ENCODE peak calls at places on chromosomes 2 and 18, in ten cellular contexts. S is transverse colon, V is kidney, G is A549, B is ovary, W is heart left ventricle, R is spleen, Q is mammary epithelial cell, O is stomach, U is pancreas. Z is an unnamed sample.

GRCh38 chr2:72210470-72210869 is 62.8 kb upstream of the CYP26B1 start:
- DNase-seq in B (no peak), U (no peak), G (peak), R (no peak), W (no peak), V (no peak), O (no peak), Q (peak), S (peak), Z (no peak)

GRCh38 chr2:165793779-165794519 is at the start of gene GALNT3:
- DNase-seq in G (no peak), Q (peak), U (peak), B (peak), V (peak), S (peak), R (peak), O (peak), W (peak), Z (peak)

GRCh38 chr2:12636837-12637581 is 79.7 kb upstream of the TRIB2 start:
- DNase-seq in G (no peak), Q (no peak), B (no peak), V (no peak), R (no peak), O (no peak), W (no peak), S (no peak), U (no peak), Z (no peak)

GRCh38 chr18:354003-354402 is 86.2 kb upstream of the THOC1 start:
- DNase-seq in O (no peak), W (no peak), G (no peak), U (no peak), Q (no peak), S (no peak), R (no peak), V (no peak), B (no peak), Z (no peak)

GRCh38 chr2:47002480-47003381 is 87.1 kb upstream of the MCFD2 start:
- DNase-seq in W (peak), B (peak), V (no peak), S (no peak), R (no peak), U (no peak), G (no peak), Q (no peak), O (no peak), Z (no peak)

GRCh38 chr18:29012364-29012763 is 835.4 kb upstream of the CDH2 start:
- DNase-seq in U (no peak), O (no peak), B (no peak), S (no peak), W (no peak), Q (no peak), R (no peak), G (no peak), V (no peak), Z (no peak)

GRCh38 chr2:70520825-70521224 is 32.8 kb downstream of the TGFA start:
- DNase-seq in W (no peak), Q (no peak), G (no peak), O (no peak), V (no peak), S (no peak), U (no peak), R (no peak), B (no peak), Z (no peak)

GRCh38 chr2:45102579-45103117 is 93.4 kb upstream of the SIX2 start:
- DNase-seq in Q (no peak), B (no peak), W (no peak), O (no peak), G (no peak), R (no peak), U (no peak), V (no peak), S (no peak), Z (no peak)

GRCh38 chr2:197297262-197297661 is 13.3 kb downstream of the ANKRD44 start:
- DNase-seq in S (no peak), Q (no peak), U (no peak), R (no peak), O (no peak), B (no peak), G (no peak), W (no peak), V (no peak), Z (no peak)

GRCh38 chr18:56992777-56993176 is 154.1 kb upstream of the BOD1L2 start:
- DNase-seq in B (no peak), W (no peak), R (no peak), O (no peak), S (no peak), Q (peak), V (no peak), G (no peak), U (no peak), Z (no peak)

GRCh38 chr2:128277961-128278681 is 40.5 kb downstream of the HS6ST1 start:
- DNase-seq in O (no peak), S (peak), G (no peak), W (no peak), U (peak), B (peak), Q (no peak), V (peak), R (peak), Z (peak)

GRCh38 chr2:63058742-63059433 is 8.3 kb downstream of the OTX1 start:
- DNase-seq in O (no peak), B (peak), Q (no peak), U (peak), V (no peak), S (peak), G (no peak), W (no peak), R (no peak), Z (no peak)

GRCh38 chr18:13011719-13012118 is 20.6 kb downstream of the CEP192 start:
- DNase-seq in U (no peak), O (no peak), W (no peak), G (no peak), R (no peak), V (no peak), S (no peak), B (no peak), Q (peak), Z (no peak)

GRCh38 chr2:237315881-237316225 is 98.1 kb downstream of the COL6A3 start:
- DNase-seq in U (no peak), S (no peak), B (no peak), Q (no peak), W (no peak), G (no peak), O (no peak), V (no peak), R (no peak), Z (no peak)

GRCh38 chr18:11150271-11150615 is 874 bp upstream of the PIEZO2 start:
- DNase-seq in R (no peak), Q (no peak), O (no peak), U (no peak), V (no peak), G (no peak), B (no peak), W (no peak), S (no peak), Z (no peak)

GRCh38 chr18:11154983-11155759 is 5.8 kb upstream of the PIEZO2 start:
- DNase-seq in B (no peak), R (no peak), O (no peak), U (no peak), W (no peak), V (no peak), Q (no peak), G (no peak), S (no peak), Z (no peak)

GRCh38 chr18:11156977-11157376 is 7.6 kb upstream of the PIEZO2 start:
- DNase-seq in B (no peak), Q (no peak), O (no peak), G (no peak), S (no peak), U (no peak), V (no peak), R (no peak), W (no peak), Z (no peak)

GRCh38 chr18:11153096-11153495 is 3.7 kb upstream of the PIEZO2 start:
- DNase-seq in U (no peak), O (no peak), W (no peak), G (no peak), B (no peak), R (no peak), S (no peak), V (no peak), Q (no peak), Z (no peak)

GRCh38 chr18:11154369-11154982 is 5.1 kb upstream of the PIEZO2 start:
- DNase-seq in S (no peak), Q (peak), V (no peak), O (no peak), U (no peak), W (no peak), R (no peak), G (peak), B (no peak), Z (no peak)
- TF ChIP-seq CTCF in S (peak), Q (peak), V (peak), O (peak), U (no peak), W (peak), R (no peak), G (peak), B (no peak), Z (peak)

GRCh38 chr2:224085246-224085645 is 46.2 kb upstream of the SERPINE2 start:
- DNase-seq in G (peak), U (no peak), S (no peak), R (no peak), Q (peak), B (no peak), O (no peak), V (no peak), W (no peak), Z (no peak)
- H3K27ac ChIP-seq in G (peak), U (no peak), S (no peak), R (no peak), Q (peak), B (no peak), O (no peak), V (no peak), W (no peak), Z (no peak)

DNA sequence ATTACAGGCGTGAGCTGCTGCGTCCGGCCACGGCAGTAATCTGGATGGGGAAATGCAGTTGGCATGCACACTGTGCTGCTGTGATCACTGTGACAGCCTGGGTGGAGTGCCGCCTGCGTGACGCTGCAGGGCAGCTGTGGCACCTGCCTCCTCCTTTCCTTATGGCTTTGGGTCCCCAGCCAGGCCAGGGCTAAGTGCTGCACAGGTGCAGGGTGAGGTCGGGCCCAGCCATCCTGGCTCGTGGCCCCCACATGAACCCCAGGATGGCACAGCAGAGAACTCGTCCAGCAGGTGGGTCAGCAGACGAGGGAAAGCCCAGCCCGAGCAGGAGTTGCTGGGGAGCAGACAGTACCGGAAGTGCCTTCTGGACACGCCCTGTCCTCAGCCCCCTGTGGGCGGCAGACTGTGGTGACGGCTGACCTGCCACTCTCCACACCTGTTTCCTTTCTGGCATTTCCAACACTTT is 17.1 kb downstream of the HS1BP3 start:
- DNase-seq in S (peak), U (no peak), V (peak), G (no peak), W (no peak), Q (peak), O (peak), R (no peak), B (no peak), Z (peak)
- TF ChIP-seq CTCF in S (peak), U (no peak), V (no peak), G (no peak), W (no peak), Q (no peak), O (peak), R (no peak), B (no peak), Z (peak)

GRCh38 chr2:225041210-225041870 is 928 bp downstream of the DOCK10 start:
- DNase-seq in R (peak), B (peak), S (peak), O (peak), V (peak), Q (peak), W (no peak), U (no peak), G (peak), Z (peak)

GRCh38 chr2:225038076-225038571 is 4.1 kb downstream of the DOCK10 start:
- DNase-seq in U (no peak), O (no peak), Q (no peak), W (no peak), R (no peak), B (no peak), S (no peak), G (no peak), V (no peak), Z (no peak)

GRCh38 chr2:225042800-225043167 is 516 bp upstream of the DOCK10 start:
- DNase-seq in S (no peak), W (no peak), B (no peak), R (no peak), O (no peak), G (peak), U (no peak), V (no peak), Q (no peak), Z (no peak)

GRCh38 chr2:225040862-225041209 is 1.4 kb downstream of the DOCK10 start:
- DNase-seq in W (no peak), Q (no peak), S (peak), O (no peak), B (no peak), U (no peak), V (no peak), R (peak), G (peak), Z (no peak)

GRCh38 chr2:225041871-225042799 is at the start of gene DOCK10:
- DNase-seq in R (peak), Q (peak), G (peak), U (peak), V (peak), O (peak), S (peak), W (peak), B (peak), Z (peak)
- H3K27ac ChIP-seq in R (peak), Q (no peak), G (peak), U (no peak), V (peak), O (peak), S (peak), W (no peak), B (peak), Z (peak)

DNA sequence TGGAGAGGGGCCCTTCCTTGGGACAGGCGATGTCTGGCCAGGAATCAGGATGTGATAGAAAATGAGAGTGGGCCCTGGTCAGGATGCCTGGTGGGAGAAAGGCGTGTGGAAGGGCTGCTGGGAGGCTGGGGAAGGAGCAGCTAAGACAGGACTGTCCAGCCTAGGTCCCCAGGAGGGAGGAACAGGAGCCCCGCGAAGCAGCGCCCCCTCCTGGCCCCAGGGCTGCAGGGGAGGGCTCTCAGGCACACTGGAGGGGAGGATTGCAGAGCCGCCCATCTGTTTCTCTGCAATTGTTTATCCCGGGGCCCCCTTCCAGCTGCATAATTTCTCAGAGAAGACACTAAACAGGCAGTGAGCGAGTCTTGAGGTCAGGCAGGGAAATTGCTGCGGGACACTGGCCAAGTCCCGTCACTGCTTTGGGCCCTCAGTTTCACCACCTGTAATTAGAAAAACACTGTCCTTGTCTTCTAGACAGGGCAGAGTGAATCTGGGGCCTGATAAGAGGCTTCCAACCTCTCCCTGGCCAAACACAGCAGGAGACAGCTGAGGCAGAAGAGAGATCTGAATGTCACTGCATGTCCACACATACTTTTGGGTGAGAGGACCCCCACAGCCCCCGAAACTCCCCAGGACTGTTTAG is 3.9 kb upstream of the NPPC start:
- DNase-seq in S (no peak), R (peak), B (no peak), W (peak), U (peak), Q (no peak), V (peak), O (peak), G (no peak), Z (no peak)
- TF ChIP-seq CTCF in S (peak), R (no peak), B (no peak), W (no peak), U (no peak), Q (peak), V (no peak), O (no peak), G (peak), Z (no peak)

DNA sequence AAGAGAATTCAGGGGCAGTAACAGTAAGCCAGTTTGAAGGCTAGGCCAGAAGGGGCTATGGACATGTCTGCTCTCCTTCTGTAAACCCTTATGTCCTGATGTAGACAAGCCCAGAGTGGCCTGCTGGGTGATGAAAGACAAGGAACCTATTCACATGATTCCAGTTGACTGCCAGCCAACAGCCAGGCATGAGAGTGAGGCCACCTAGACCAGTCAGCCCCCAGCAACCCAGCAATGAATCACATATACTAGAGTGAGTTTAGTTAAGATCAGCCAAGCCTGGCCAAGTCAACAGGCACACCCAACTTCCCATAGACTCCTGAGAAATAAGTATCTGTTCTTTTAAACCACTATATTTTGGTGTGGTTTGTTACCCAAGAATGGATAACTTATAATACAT is 1889.7 kb upstream of the CELF4 start:
- DNase-seq in S (no peak), B (no peak), R (no peak), Q (peak), O (peak), V (peak), W (peak), U (no peak), G (peak), Z (no peak)
- H3K27ac ChIP-seq in S (no peak), B (no peak), R (no peak), Q (peak), O (no peak), V (no peak), W (no peak), U (no peak), G (no peak), Z (no peak)

GRCh38 chr18:23239350-23239692 is 104.0 kb downstream of the CABLES1 start:
- DNase-seq in R (no peak), O (no peak), V (no peak), U (no peak), S (no peak), Q (no peak), B (no peak), W (no peak), G (no peak), Z (no peak)

GRCh38 chr18:23236876-23237468 is 101.7 kb downstream of the CABLES1 start:
- DNase-seq in V (no peak), Q (no peak), G (no peak), R (peak), S (no peak), W (no peak), U (no peak), B (no peak), O (no peak), Z (no peak)

GRCh38 chr18:23238651-23239349 is 103.5 kb downstream of the CABLES1 start:
- DNase-seq in R (no peak), V (no peak), B (no peak), G (no peak), U (no peak), S (no peak), O (no peak), Q (no peak), W (no peak), Z (no peak)

GRCh38 chr18:23238152-23238531 is 102.9 kb downstream of the CABLES1 start:
- DNase-seq in U (no peak), R (no peak), V (no peak), G (no peak), W (peak), O (peak), S (peak), Q (no peak), B (no peak), Z (no peak)

GRCh38 chr18:23237524-23238151 is 102.4 kb downstream of the CABLES1 start:
- DNase-seq in U (peak), B (peak), W (peak), V (peak), Q (peak), G (no peak), O (peak), R (peak), S (peak), Z (peak)
- TF ChIP-seq CTCF in U (no peak), B (no peak), W (no peak), V (no peak), Q (peak), G (no peak), O (peak), R (no peak), S (no peak), Z (peak)